ENCODE peak calls at places on chromosomes 3 and 15, in five cellular contexts. One of them, this sample, is unnamed.

GRCh38 chr3:65748326-65748725 is 290.4 kb downstream of the MAGI1 start:
- DNase-seq in H9: no peak
- DNase-seq in keratinocyte: no peak
- DNase-seq in upper lobe of right lung: no peak
- DNase-seq in tibial artery: no peak
- DNase-seq in this sample: no peak

GRCh38 chr15:58346361-58346760 is 85.4 kb upstream of the LIPC start:
- DNase-seq in H9: no peak
- DNase-seq in keratinocyte: peak; percentile 49
- DNase-seq in upper lobe of right lung: no peak
- DNase-seq in tibial artery: no peak
- DNase-seq in this sample: no peak

GRCh38 chr3:62577153-62577552 is 203.8 kb upstream of the FEZF2 start:
- DNase-seq in tibial artery: no peak
- DNase-seq in upper lobe of right lung: no peak
- DNase-seq in keratinocyte: no peak
- DNase-seq in H9: no peak
- DNase-seq in this sample: no peak

GRCh38 chr15:96342611-96343528 is 12.4 kb downstream of the NR2F2 start:
- DNase-seq in H9: peak; percentile 40
- DNase-seq in keratinocyte: no peak
- DNase-seq in upper lobe of right lung: no peak
- DNase-seq in tibial artery: no peak
- DNase-seq in this sample: peak; percentile 22

GRCh38 chr15:91515188-91515754 is 338.2 kb upstream of the SLCO3A1 start:
- DNase-seq in upper lobe of right lung: no peak
- DNase-seq in keratinocyte: no peak
- DNase-seq in tibial artery: peak; percentile 67
- DNase-seq in H9: no peak
- DNase-seq in this sample: peak; percentile 29

GRCh38 chr3:38707730-38708129 is 58.2 kb upstream of the SCN5A start:
- DNase-seq in tibial artery: no peak
- DNase-seq in keratinocyte: no peak
- DNase-seq in upper lobe of right lung: no peak
- DNase-seq in H9: no peak
- DNase-seq in this sample: no peak

GRCh38 chr3:131075632-131076328 is 49.1 kb downstream of the NEK11 start:
- DNase-seq in upper lobe of right lung: no peak
- DNase-seq in H9: no peak
- DNase-seq in keratinocyte: no peak
- DNase-seq in tibial artery: no peak
- DNase-seq in this sample: no peak

GRCh38 chr3:119240582-119241434 is at the start of gene B4GALT4:
- DNase-seq in upper lobe of right lung: peak; percentile 95
- DNase-seq in tibial artery: peak; percentile 86
- DNase-seq in H9: peak; percentile 89
- DNase-seq in keratinocyte: peak; percentile 30
- DNase-seq in this sample: peak; percentile 91

GRCh38 chr15:64651573-64652260 is 123.7 kb downstream of the RBPMS2 start:
- DNase-seq in keratinocyte: no peak
- DNase-seq in H9: peak; percentile 45
- DNase-seq in tibial artery: no peak
- DNase-seq in upper lobe of right lung: no peak
- DNase-seq in this sample: no peak

GRCh38 chr15:38685686-38686339 is 121.2 kb upstream of the RASGRP1 start:
- DNase-seq in keratinocyte: no peak
- DNase-seq in H9: no peak
- DNase-seq in upper lobe of right lung: no peak
- DNase-seq in tibial artery: no peak
- DNase-seq in this sample: no peak

GRCh38 chr3:189316296-189317019 is 144.7 kb downstream of the TPRG1 start:
- DNase-seq in H9: peak; percentile 38
- DNase-seq in upper lobe of right lung: no peak
- DNase-seq in keratinocyte: no peak
- DNase-seq in tibial artery: no peak
- DNase-seq in this sample: peak; percentile 72

GRCh38 chr15:98942966-98943584 is 64.5 kb downstream of the PGPEP1L start:
- DNase-seq in H9: no peak
- DNase-seq in keratinocyte: no peak
- DNase-seq in tibial artery: no peak
- DNase-seq in upper lobe of right lung: no peak
- DNase-seq in this sample: no peak

GRCh38 chr3:16069149-16069922 is 105.1 kb upstream of the GALNT15 start:
- DNase-seq in tibial artery: no peak
- DNase-seq in H9: no peak
- DNase-seq in keratinocyte: peak; percentile 88
- DNase-seq in upper lobe of right lung: no peak
- DNase-seq in this sample: no peak

GRCh38 chr3:120622870-120623718 is 27.0 kb downstream of the NDUFB4 start:
- DNase-seq in keratinocyte: no peak
- DNase-seq in upper lobe of right lung: no peak
- DNase-seq in H9: peak; percentile 38
- DNase-seq in tibial artery: no peak
- DNase-seq in this sample: peak; percentile 23

GRCh38 chr3:183272142-183272541 is 19.1 kb downstream of the B3GNT5 start:
- DNase-seq in keratinocyte: no peak
- DNase-seq in upper lobe of right lung: no peak
- DNase-seq in tibial artery: no peak
- DNase-seq in H9: no peak
- DNase-seq in this sample: no peak

GRCh38 chr3:165206454-165207266 is 10.5 kb upstream of the SLITRK3 start:
- DNase-seq in H9: peak; percentile 84
- DNase-seq in upper lobe of right lung: peak; percentile 86
- DNase-seq in tibial artery: peak; percentile 59
- DNase-seq in keratinocyte: no peak
- DNase-seq in this sample: peak; percentile 72

GRCh38 chr15:56608140-56608778 is 125.0 kb downstream of the ZNF280D start:
- DNase-seq in keratinocyte: no peak
- DNase-seq in H9: no peak
- DNase-seq in tibial artery: no peak
- DNase-seq in upper lobe of right lung: no peak
- DNase-seq in this sample: no peak

GRCh38 chr3:59873576-59874230 is 823.9 kb upstream of the CFAP20DC start:
- DNase-seq in keratinocyte: no peak
- DNase-seq in tibial artery: no peak
- DNase-seq in H9: no peak
- DNase-seq in upper lobe of right lung: no peak
- DNase-seq in this sample: no peak

GRCh38 chr15:35320911-35321310 is 225.1 kb downstream of the DPH6 start:
- DNase-seq in upper lobe of right lung: no peak
- DNase-seq in tibial artery: no peak
- DNase-seq in keratinocyte: no peak
- DNase-seq in H9: no peak
- DNase-seq in this sample: no peak

GRCh38 chr15:78049691-78050440 is 27.6 kb downstream of the TBC1D2B start:
- DNase-seq in tibial artery: no peak
- DNase-seq in upper lobe of right lung: no peak
- DNase-seq in keratinocyte: no peak
- DNase-seq in H9: no peak
- DNase-seq in this sample: no peak

GRCh38 chr15:44194397-44195150 is 497 bp downstream of the FRMD5 start:
- DNase-seq in upper lobe of right lung: peak; percentile 68
- DNase-seq in H9: no peak
- DNase-seq in keratinocyte: no peak
- DNase-seq in tibial artery: no peak
- DNase-seq in this sample: peak; percentile 67

GRCh38 chr3:25588441-25589103 is 76.1 kb downstream of the TOP2B start:
- DNase-seq in tibial artery: no peak
- DNase-seq in H9: no peak
- DNase-seq in upper lobe of right lung: no peak
- DNase-seq in keratinocyte: no peak
- DNase-seq in this sample: no peak

GRCh38 chr3:25589104-25589782 is 75.5 kb downstream of the TOP2B start:
- DNase-seq in tibial artery: no peak
- DNase-seq in H9: no peak
- DNase-seq in upper lobe of right lung: no peak
- DNase-seq in keratinocyte: no peak
- DNase-seq in this sample: no peak

GRCh38 chr3:25594007-25594502 is 70.7 kb downstream of the TOP2B start:
- DNase-seq in keratinocyte: peak; percentile 38
- DNase-seq in upper lobe of right lung: no peak
- DNase-seq in H9: no peak
- DNase-seq in tibial artery: no peak
- DNase-seq in this sample: no peak

GRCh38 chr3:25589783-25590258 is 74.9 kb downstream of the TOP2B start:
- DNase-seq in H9: no peak
- DNase-seq in tibial artery: no peak
- DNase-seq in keratinocyte: no peak
- DNase-seq in upper lobe of right lung: no peak
- DNase-seq in this sample: no peak

DNA sequence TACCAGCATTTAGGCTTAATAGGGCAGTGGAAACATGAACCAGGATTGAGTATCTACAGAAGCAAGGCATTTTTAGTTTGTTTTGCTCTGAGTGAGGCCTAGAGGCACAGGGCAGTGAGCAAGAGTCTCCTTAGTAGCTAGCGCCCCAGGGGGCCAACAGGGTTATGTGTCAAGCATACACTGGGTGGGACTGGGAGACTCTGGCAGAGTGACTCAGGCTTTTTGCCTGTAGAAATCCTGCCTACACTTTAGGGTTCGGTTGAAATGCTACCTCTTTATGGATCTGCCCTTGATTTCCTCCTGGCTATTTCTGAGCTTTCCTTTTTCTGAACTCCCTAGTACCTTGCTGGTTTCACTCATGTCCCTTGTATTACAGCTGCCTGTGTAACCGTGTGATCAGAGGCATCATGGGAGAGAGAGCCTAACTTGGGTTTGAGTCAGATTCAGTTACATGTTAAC is 72.2 kb downstream of the TOP2B start:
- DNase-seq in H9: no peak
- DNase-seq in keratinocyte: no peak
- DNase-seq in tibial artery: peak; percentile 71
- DNase-seq in upper lobe of right lung: no peak
- DNase-seq in this sample: no peak
- H3K4me1 ChIP-seq in H9: no peaks in the 10 kb centered on the region
- H3K4me1 ChIP-seq in keratinocyte: peaks cover 4% of the 10 kb centered on the region
- H3K4me1 ChIP-seq in tibial artery: peaks cover 34% of the 10 kb centered on the region
- H3K4me1 ChIP-seq in upper lobe of right lung: peaks cover 22% of the 10 kb centered on the region
- H3K4me1 ChIP-seq in this sample: no peaks in the 10 kb centered on the region

DNA sequence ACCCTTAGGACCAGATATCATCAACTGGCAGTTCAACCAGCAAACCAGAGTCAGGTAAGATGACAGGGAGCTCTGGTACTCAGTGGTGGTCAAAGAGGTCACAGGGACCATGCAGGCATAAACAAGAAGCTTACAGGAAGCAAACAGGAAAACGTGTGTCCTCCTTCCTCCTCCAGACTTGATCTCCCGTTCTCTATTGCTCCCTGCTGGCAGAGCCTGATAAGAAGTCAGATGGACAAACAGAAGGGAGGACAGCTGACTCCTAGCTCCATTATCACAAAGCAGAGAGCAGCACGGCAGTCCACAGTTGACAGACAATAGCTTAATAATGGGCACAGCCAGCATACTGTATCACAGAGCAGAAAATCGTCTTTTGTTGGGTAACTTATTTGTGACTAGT is 156.5 kb upstream of the SLC2A2 start:
- DNase-seq in upper lobe of right lung: no peak
- DNase-seq in H9: no peak
- DNase-seq in keratinocyte: no peak
- DNase-seq in tibial artery: no peak
- DNase-seq in this sample: peak; percentile 33
- TF ChIP-seq CTCF in upper lobe of right lung: no peak
- TF ChIP-seq CTCF in H9: no peak
- TF ChIP-seq CTCF in keratinocyte: no peak
- TF ChIP-seq CTCF in tibial artery: no peak
- TF ChIP-seq CTCF in this sample: peak; percentile 15

GRCh38 chr3:51691021-51691420 is 15.8 kb upstream of the GRM2 start:
- DNase-seq in keratinocyte: no peak
- DNase-seq in upper lobe of right lung: no peak
- DNase-seq in tibial artery: no peak
- DNase-seq in H9: no peak
- DNase-seq in this sample: no peak

GRCh38 chr3:51687472-51688205 is 16.6 kb downstream of the TEX264 start:
- DNase-seq in upper lobe of right lung: no peak
- DNase-seq in keratinocyte: peak; percentile 48
- DNase-seq in tibial artery: no peak
- DNase-seq in H9: no peak
- DNase-seq in this sample: no peak

GRCh38 chr3:51686056-51686455 is 15.0 kb downstream of the TEX264 start:
- DNase-seq in H9: no peak
- DNase-seq in tibial artery: no peak
- DNase-seq in keratinocyte: no peak
- DNase-seq in upper lobe of right lung: no peak
- DNase-seq in this sample: no peak

GRCh38 chr3:51686512-51687215 is 15.6 kb downstream of the TEX264 start:
- DNase-seq in H9: peak; percentile 53
- DNase-seq in keratinocyte: peak; percentile 65
- DNase-seq in tibial artery: peak; percentile 38
- DNase-seq in upper lobe of right lung: peak; percentile 76
- DNase-seq in this sample: peak; percentile 41

DNA sequence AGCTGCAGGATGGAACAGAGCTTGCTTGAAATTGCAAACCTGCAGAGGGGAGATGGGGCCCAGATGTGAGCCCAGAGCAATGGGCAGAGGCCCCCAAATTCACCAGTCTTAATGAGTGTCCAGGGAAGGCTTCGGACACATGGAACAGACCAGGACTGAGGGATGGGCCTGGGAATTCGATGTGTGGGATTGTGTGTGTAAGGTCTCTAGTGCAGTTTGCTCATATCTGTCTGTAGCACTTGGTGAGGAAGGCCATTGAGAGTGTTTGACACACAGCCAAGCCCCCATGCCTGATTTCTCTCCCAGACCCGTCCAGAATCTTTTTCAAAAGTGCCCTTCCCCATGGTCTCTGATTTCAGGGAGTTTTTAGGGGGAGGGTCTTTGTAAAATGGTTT is 17.2 kb downstream of the TEX264 start:
- DNase-seq in tibial artery: no peak
- DNase-seq in H9: no peak
- DNase-seq in keratinocyte: no peak
- DNase-seq in upper lobe of right lung: no peak
- DNase-seq in this sample: no peak
- H3K4me1 ChIP-seq in tibial artery: no peaks in the 10 kb centered on the region
- H3K4me1 ChIP-seq in H9: no peaks in the 10 kb centered on the region
- H3K4me1 ChIP-seq in keratinocyte: peaks cover 30% of the 10 kb centered on the region
- H3K4me1 ChIP-seq in upper lobe of right lung: peaks cover 36% of the 10 kb centered on the region
- H3K4me1 ChIP-seq in this sample: no peaks in the 10 kb centered on the region

DNA sequence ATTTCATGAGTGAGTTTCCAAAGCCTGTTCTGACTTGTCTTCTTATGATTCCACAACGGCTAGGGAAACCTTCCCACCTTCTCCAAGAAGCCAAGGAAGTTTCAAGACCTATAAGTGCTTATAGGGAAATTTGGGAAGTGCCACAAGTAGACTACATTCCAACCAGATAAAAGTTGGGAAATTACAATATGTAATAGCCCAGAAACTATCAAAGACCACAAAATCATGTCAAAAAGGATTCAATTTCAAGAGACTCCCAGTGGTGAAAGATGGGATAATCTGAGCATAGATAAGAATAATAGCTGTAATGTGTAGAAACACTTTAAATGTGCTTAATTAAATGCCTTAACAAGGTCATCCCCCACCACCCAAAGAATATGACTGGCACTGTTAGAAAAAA is 169.2 kb upstream of the SLC2A2 start:
- DNase-seq in keratinocyte: no peak
- DNase-seq in tibial artery: no peak
- DNase-seq in H9: no peak
- DNase-seq in upper lobe of right lung: no peak
- DNase-seq in this sample: no peak
- TF ChIP-seq CTCF in keratinocyte: peak; percentile 31
- TF ChIP-seq CTCF in tibial artery: no peak
- TF ChIP-seq CTCF in H9: peak; percentile 54
- TF ChIP-seq CTCF in upper lobe of right lung: no peak
- TF ChIP-seq CTCF in this sample: no peak

This sample was measured in colonic mucosa.